ENCODE peak calls at places on chromosomes 13 and 19, in seven cellular contexts. Y is lower leg skin, X is gastrocnemius medialis, J is A172, A is stromal cell of bone marrow, P is SHP77, N is H9. B is an unnamed sample.

GRCh38 chr13:45966715-45967114 is 85.8 kb downstream of the ZC3H13 start:
- DNase-seq in X (no peak), Y (no peak), P (no peak), A (no peak), N (no peak), J (no peak), B (peak)

GRCh38 chr13:26941345-26942174 is 181.0 kb upstream of the GPR12 start:
- DNase-seq in A (peak), N (no peak), X (no peak), J (peak), P (no peak), Y (no peak), B (peak)

GRCh38 chr13:23671367-23671766 is 101.2 kb downstream of the TNFRSF19 start:
- DNase-seq in A (peak), X (no peak), J (no peak), N (no peak), Y (no peak), P (no peak), B (no peak)

GRCh38 chr19:46373573-46374359 is 26.9 kb downstream of the PPP5C start:
- DNase-seq in X (peak), N (peak), Y (peak), A (peak), P (peak), J (peak), B (peak)

GRCh38 chr13:77079902-77080413 is 53.0 kb upstream of the FBXL3 start:
- DNase-seq in A (no peak), Y (no peak), P (no peak), N (no peak), J (no peak), X (no peak), B (no peak)

GRCh38 chr19:55165952-55166529 is 372 bp downstream of the DNAAF3 start:
- DNase-seq in X (peak), P (peak), N (peak), J (peak), Y (no peak), A (peak), B (peak)

GRCh38 chr13:113506025-113506685 is 15.6 kb upstream of the DCUN1D2 start:
- DNase-seq in J (no peak), N (no peak), Y (no peak), X (no peak), P (no peak), A (no peak), B (no peak)

GRCh38 chr13:76245920-76246319 is 609.8 kb downstream of the LMO7 start:
- DNase-seq in Y (no peak), P (no peak), X (no peak), N (no peak), J (no peak), A (no peak), B (no peak)

GRCh38 chr13:99314640-99315176 is 7.5 kb upstream of the GPR183 start:
- DNase-seq in N (no peak), X (no peak), J (peak), A (no peak), Y (no peak), P (no peak), B (peak)

GRCh38 chr19:17441241-17442135 is 7.0 kb downstream of the TMEM221 start:
- DNase-seq in Y (no peak), J (peak), A (no peak), X (no peak), P (no peak), N (peak), B (no peak)

GRCh38 chr13:102951808-102952207 is 106.0 kb downstream of the ERCC5 start:
- DNase-seq in J (no peak), X (no peak), N (no peak), Y (no peak), A (no peak), P (no peak), B (no peak)

GRCh38 chr19:4504874-4505569 is 13.3 kb downstream of the PLIN4 start:
- DNase-seq in N (no peak), J (no peak), P (no peak), A (no peak), X (no peak), Y (no peak), B (no peak)

GRCh38 chr13:103273825-103274224 is 207.6 kb upstream of the SLC10A2 start:
- DNase-seq in A (no peak), Y (no peak), X (no peak), J (no peak), P (no peak), N (no peak), B (no peak)

GRCh38 chr13:102286326-102286725 is 115.5 kb downstream of the FGF14 start:
- DNase-seq in P (no peak), J (peak), Y (no peak), X (no peak), N (no peak), A (peak), B (peak)

GRCh38 chr13:72431981-72432617 is 295.3 kb downstream of the MZT1 start:
- DNase-seq in Y (no peak), X (no peak), N (no peak), A (no peak), P (no peak), J (no peak), B (no peak)

GRCh38 chr19:55352040-55352439 is 2.5 kb downstream of the COX6B2 start:
- DNase-seq in N (no peak), X (no peak), Y (no peak), A (no peak), P (no peak), J (peak), B (peak)

GRCh38 chr19:2266183-2266993 is 10.2 kb upstream of the JSRP1 start:
- DNase-seq in J (no peak), P (peak), N (no peak), A (peak), Y (peak), X (peak), B (peak)

GRCh38 chr19:11849264-11849615 is 714 bp downstream of the ZNF439 start:
- DNase-seq in X (no peak), A (no peak), J (no peak), N (no peak), P (no peak), Y (no peak), B (no peak)

GRCh38 chr19:55424518-55424917 is 16.9 kb upstream of the UBE2S start:
- DNase-seq in X (no peak), Y (no peak), J (no peak), N (no peak), A (no peak), P (no peak), B (no peak)

GRCh38 chr13:30757026-30757425 is 21.7 kb downstream of the ALOX5AP start:
- DNase-seq in Y (no peak), N (no peak), J (no peak), P (no peak), A (no peak), X (no peak), B (no peak)

GRCh38 chr19:12792853-12793289 is 1.6 kb downstream of the JUNB start:
- DNase-seq in Y (no peak), J (no peak), X (no peak), A (no peak), N (no peak), P (no peak), B (no peak)

GRCh38 chr13:36275190-36276002 is 22.2 kb downstream of the CCDC169 start:
- DNase-seq in X (no peak), Y (no peak), A (peak), N (no peak), P (peak), J (peak), B (peak)

GRCh38 chr19:15300533-15301194 is 31.7 kb downstream of the BRD4 start:
- DNase-seq in Y (no peak), N (no peak), X (no peak), A (no peak), P (no peak), J (no peak), B (no peak)

GRCh38 chr19:843180-843835 is 2.5 kb downstream of the PRTN3 start:
- DNase-seq in A (no peak), N (peak), Y (no peak), P (no peak), J (no peak), X (no peak), B (no peak)

GRCh38 chr19:13668964-13669363 is 95.4 kb upstream of the MRI1 start:
- DNase-seq in Y (no peak), N (no peak), X (no peak), P (no peak), A (no peak), J (no peak), B (peak)

GRCh38 chr19:3118232-3119070 is 17.4 kb upstream of the GNA15 start:
- DNase-seq in A (no peak), Y (no peak), P (no peak), N (no peak), X (no peak), J (no peak), B (no peak)

GRCh38 chr19:45117167-45117594 is 24.2 kb downstream of the PPP1R37 start:
- DNase-seq in X (no peak), Y (no peak), P (peak), J (no peak), A (no peak), N (no peak), B (no peak)

GRCh38 chr19:16131648-16132047 is 11.8 kb upstream of the HSH2D start:
- DNase-seq in J (no peak), A (no peak), N (no peak), X (no peak), Y (no peak), P (no peak), B (no peak)

GRCh38 chr19:3282564-3282963 is 58.1 kb downstream of the CELF5 start:
- DNase-seq in X (no peak), J (no peak), A (no peak), P (no peak), Y (no peak), N (no peak), B (no peak)

GRCh38 chr13:89880201-89880600 is 1467.3 kb upstream of the MIR17HG start:
- DNase-seq in X (no peak), Y (no peak), N (no peak), P (no peak), A (no peak), J (no peak), B (no peak)